ENCODE peak calls at places on chromosome 12, in eight cellular contexts. P, C, O, T, N, G, R and A are unnamed samples. For H3K36me3 and H3K27me3, the result is how much of the 10 kb centered on the place peaks cover.

GRCh38 chr12:30785630-30786029 is 30.9 kb upstream of the CAPRIN2 start:
- DNase-seq in P (peak), C (no peak), O (no peak), T (no peak), N (no peak), G (no peak), R (no peak), A (no peak)

GRCh38 chr12:130375296-130375695 is 37.6 kb downstream of the PIWIL1 start:
- DNase-seq in P (no peak), C (no peak), O (no peak), T (no peak), N (no peak), G (no peak), R (no peak), A (no peak)

GRCh38 chr12:2561367-2561766 is 233.4 kb upstream of the FKBP4 start:
- DNase-seq in P (no peak), C (peak), O (no peak), T (no peak), N (no peak), G (no peak), R (no peak), A (no peak)

GRCh38 chr12:62290804-62291203 is 30.6 kb downstream of the USP15 start:
- DNase-seq in P (no peak), C (no peak), O (no peak), T (no peak), N (no peak), G (no peak), R (no peak), A (no peak)

GRCh38 chr12:76013603-76014002 is 18.0 kb downstream of the PHLDA1 start:
- DNase-seq in P (no peak), C (no peak), O (no peak), T (no peak), N (no peak), G (peak), R (no peak), A (no peak)

GRCh38 chr12:57460457-57461325 is 1.1 kb downstream of the GLI1 start:
- DNase-seq in P (peak), C (no peak), O (no peak), T (no peak), N (no peak), G (peak), R (no peak), A (no peak)

GRCh38 chr12:55831407-55831880 is 2.1 kb upstream of the DNAJC14 start:
- DNase-seq in P (no peak), C (no peak), O (peak), T (no peak), N (no peak), G (no peak), R (no peak), A (no peak)

GRCh38 chr12:115661103-115661502 is 616.4 kb downstream of the MED13L start:
- DNase-seq in P (no peak), C (peak), O (no peak), T (no peak), N (no peak), G (no peak), R (no peak), A (no peak)

GRCh38 chr12:94535614-94535932 is 75.9 kb upstream of the CEP83 start:
- DNase-seq in P (no peak), C (no peak), O (no peak), T (no peak), N (no peak), G (no peak), R (no peak), A (no peak)

GRCh38 chr12:5085896-5086295 is 42.2 kb downstream of the KCNA5 start:
- DNase-seq in P (no peak), C (peak), O (no peak), T (peak), N (no peak), G (peak), R (no peak), A (peak)

GRCh38 chr12:49648722-49649032 is 25.3 kb downstream of the PRPF40B start:
- DNase-seq in P (peak), C (no peak), O (no peak), T (no peak), N (no peak), G (no peak), R (no peak), A (no peak)

GRCh38 chr12:49647280-49647679 is 23.9 kb downstream of the PRPF40B start:
- DNase-seq in P (no peak), C (no peak), O (no peak), T (no peak), N (no peak), G (no peak), R (no peak), A (no peak)

GRCh38 chr12:49647827-49648721 is 24.7 kb downstream of the PRPF40B start:
- DNase-seq in P (peak), C (no peak), O (no peak), T (no peak), N (no peak), G (no peak), R (no peak), A (no peak)

GRCh38 chr12:49649892-49650291 is 26.5 kb downstream of the PRPF40B start:
- DNase-seq in P (no peak), C (no peak), O (no peak), T (no peak), N (no peak), G (no peak), R (no peak), A (no peak)

GRCh38 chr12:49649445-49649844 is 26.1 kb downstream of the PRPF40B start:
- DNase-seq in P (no peak), C (no peak), O (no peak), T (no peak), N (no peak), G (no peak), R (no peak), A (no peak)
- H3K36me3 ChIP-seq in P (half or more), C (under half), O (half or more), T (under half), N (under half), G (half or more), R (half or more), A (under half)

GRCh38 chr12:119012179-119012578 is 30.8 kb downstream of the SRRM4 start:
- DNase-seq in P (peak), C (no peak), O (no peak), T (no peak), N (no peak), G (no peak), R (no peak), A (no peak)
- H3K27me3 ChIP-seq in P (under half), C (under half), O (under half), T (under half), N (under half), G (under half), R (under half), A (under half)

GRCh38 chr12:53381739-53382630 is 2.0 kb downstream of the SP1 start:
- DNase-seq in P (peak), C (peak), O (peak), T (peak), N (no peak), G (peak), R (peak), A (no peak)
- H3K4me3 ChIP-seq in P (no peak), C (peak), O (peak), T (no peak), N (no peak), G (no peak), R (peak), A (peak)

GRCh38 chr12:6463211-6463610 is 7.3 kb downstream of the VAMP1 start:
- DNase-seq in P (no peak), C (no peak), O (no peak), T (no peak), N (no peak), G (no peak), R (no peak), A (no peak)
- H3K36me3 ChIP-seq in P (under half), C (under half), O (half or more), T (under half), N (under half), G (half or more), R (half or more), A (under half)

GRCh38 chr12:117064049-117064448 is 35.2 kb downstream of the TESC start:
- DNase-seq in P (no peak), C (no peak), O (no peak), T (no peak), N (peak), G (no peak), R (no peak), A (no peak)
- H3K27me3 ChIP-seq in P (under half), C (under half), O (under half), T (under half), N (under half), G (under half), R (under half), A (under half)

GRCh38 chr12:28390716-28391452 is 200.6 kb downstream of the CCDC91 start:
- DNase-seq in P (no peak), C (no peak), O (no peak), T (no peak), N (no peak), G (peak), R (no peak), A (no peak)

GRCh38 chr12:28383368-28383767 is 193.1 kb downstream of the CCDC91 start:
- DNase-seq in P (no peak), C (no peak), O (no peak), T (no peak), N (no peak), G (no peak), R (no peak), A (no peak)

GRCh38 chr12:28388879-28389278 is 198.6 kb downstream of the CCDC91 start:
- DNase-seq in P (no peak), C (no peak), O (no peak), T (no peak), N (no peak), G (no peak), R (no peak), A (no peak)
- H3K4me3 ChIP-seq in P (no peak), C (no peak), O (no peak), T (no peak), N (no peak), G (no peak), R (no peak), A (no peak)